ENCODE peak calls at places on chromosomes 3 and 15, in six cellular contexts. A is IMR-90, W is trophoblast cell, O is neuronal stem cell, E is H9, N is mesenchymal stem cell. R is an unnamed sample.

GRCh38 chr3:161859870-161860450 is 363.4 kb downstream of the OTOL1 start:
- DNase-seq in A (no peak), W (no peak), O (no peak), E (no peak), N (no peak), R (no peak)

GRCh38 chr3:127483902-127484591 is 106.5 kb downstream of the TPRA1 start:
- DNase-seq in A (no peak), W (no peak), O (no peak), E (peak), N (no peak), R (no peak)

GRCh38 chr15:34853001-34853758 is 57.8 kb upstream of the ACTC1 start:
- DNase-seq in A (peak), W (no peak), O (no peak), E (no peak), N (peak), R (peak)

GRCh38 chr3:180329187-180329586 is 272.8 kb upstream of the TTC14 start:
- DNase-seq in A (no peak), W (no peak), O (no peak), E (no peak), N (no peak), R (no peak)

GRCh38 chr3:157082305-157082981 is 77.5 kb downstream of the CCNL1 start:
- DNase-seq in A (peak), W (peak), O (no peak), E (no peak), N (peak), R (no peak)

GRCh38 chr3:13218541-13218908 is 145.3 kb upstream of the IQSEC1 start:
- DNase-seq in A (no peak), W (no peak), O (no peak), E (no peak), N (no peak), R (no peak)

GRCh38 chr3:10977864-10978510 is 14.6 kb upstream of the SLC6A1 start:
- DNase-seq in A (peak), W (peak), O (no peak), E (peak), N (no peak), R (no peak)

GRCh38 chr3:82475306-82475705 is 713.9 kb upstream of the GBE1 start:
- DNase-seq in A (no peak), W (no peak), O (no peak), E (no peak), N (no peak), R (no peak)

GRCh38 chr3:53236112-53236841 is 19.5 kb downstream of the TKT start:
- DNase-seq in A (peak), W (peak), O (no peak), E (peak), N (peak), R (peak)

GRCh38 chr3:18234717-18235335 is 190.3 kb downstream of the SATB1 start:
- DNase-seq in A (no peak), W (peak), O (no peak), E (no peak), N (no peak), R (peak)

GRCh38 chr3:19662516-19662915 is 271.5 kb downstream of the EFHB start:
- DNase-seq in A (no peak), W (no peak), O (no peak), E (no peak), N (no peak), R (no peak)

GRCh38 chr3:71478568-71478967 is 105.0 kb downstream of the FOXP1 start:
- DNase-seq in A (peak), W (no peak), O (no peak), E (no peak), N (peak), R (peak)

GRCh38 chr3:152100491-152101086 is 168.1 kb upstream of the MBNL1 start:
- DNase-seq in A (no peak), W (peak), O (no peak), E (no peak), N (no peak), R (peak)

GRCh38 chr15:49832421-49832980 is 211.7 kb downstream of the DTWD1 start:
- DNase-seq in A (no peak), W (peak), O (no peak), E (peak), N (peak), R (peak)

GRCh38 chr15:34754674-34755418 is at the start of gene GJD2:
- DNase-seq in A (no peak), W (no peak), O (peak), E (peak), N (no peak), R (peak)

GRCh38 chr3:137812018-137812417 is 47.9 kb downstream of the SOX14 start:
- DNase-seq in A (no peak), W (no peak), O (no peak), E (no peak), N (no peak), R (no peak)

GRCh38 chr3:155130001-155130400 is 49.9 kb downstream of the MME start:
- DNase-seq in A (peak), W (no peak), O (no peak), E (no peak), N (peak), R (no peak)

GRCh38 chr3:148330486-148330885 is 367.2 kb upstream of the AGTR1 start:
- DNase-seq in A (no peak), W (no peak), O (no peak), E (no peak), N (no peak), R (peak)

GRCh38 chr15:77819841-77820728 is 187.4 kb upstream of the LINGO1 start:
- DNase-seq in A (no peak), W (peak), O (no peak), E (peak), N (peak), R (peak)

GRCh38 chr15:90060797-90061196 is 41.5 kb downstream of the IDH2 start:
- DNase-seq in A (no peak), W (no peak), O (no peak), E (no peak), N (no peak), R (no peak)

GRCh38 chr3:115877647-115877934 is 254.3 kb downstream of the GAP43 start:
- DNase-seq in A (no peak), W (no peak), O (no peak), E (no peak), N (no peak), R (no peak)

GRCh38 chr3:67090472-67090871 is 92.4 kb downstream of the KBTBD8 start:
- DNase-seq in A (peak), W (no peak), O (no peak), E (no peak), N (peak), R (no peak)

GRCh38 chr3:191324936-191325335 is 4.3 kb upstream of the CCDC50 start:
- DNase-seq in A (peak), W (no peak), O (no peak), E (no peak), N (no peak), R (no peak)

GRCh38 chr3:175149675-175150074 is 290.5 kb downstream of the NAALADL2 start:
- DNase-seq in A (peak), W (peak), O (no peak), E (no peak), N (no peak), R (no peak)

GRCh38 chr3:104763007-104763406 is 603.7 kb upstream of the ALCAM start:
- DNase-seq in A (peak), W (no peak), O (peak), E (no peak), N (peak), R (no peak)

GRCh38 chr15:70289191-70289955 is 191.7 kb upstream of the TLE3 start:
- DNase-seq in A (no peak), W (peak), O (no peak), E (no peak), N (no peak), R (peak)

GRCh38 chr3:127781411-127782001 is 40.8 kb downstream of the MGLL start:
- DNase-seq in A (peak), W (peak), O (no peak), E (no peak), N (peak), R (no peak)

GRCh38 chr3:124119056-124119721 is 127.3 kb upstream of the ROPN1 start:
- DNase-seq in A (peak), W (no peak), O (no peak), E (no peak), N (no peak), R (no peak)

GRCh38 chr15:93829115-93829849 is 402.1 kb upstream of the MCTP2 start:
- DNase-seq in A (no peak), W (peak), O (no peak), E (no peak), N (peak), R (peak)

GRCh38 chr3:10933958-10934481 is 58.5 kb upstream of the SLC6A1 start:
- DNase-seq in A (peak), W (no peak), O (no peak), E (peak), N (no peak), R (no peak)

GRCh38 chr3:177538064-177538742 is 340.9 kb upstream of the TBL1XR1 start:
- DNase-seq in A (peak), W (peak), O (no peak), E (no peak), N (peak), R (no peak)

GRCh38 chr3:152595975-152596832 is 238.7 kb upstream of the P2RY1 start:
- DNase-seq in A (peak), W (peak), O (no peak), E (no peak), N (peak), R (peak)

GRCh38 chr15:28914483-28915023 is 28.8 kb downstream of the APBA2 start:
- DNase-seq in A (no peak), W (no peak), O (no peak), E (no peak), N (no peak), R (no peak)

GRCh38 chr15:69523010-69524001 is 70.7 kb downstream of the RPLP1 start:
- DNase-seq in A (peak), W (peak), O (peak), E (peak), N (peak), R (peak)

GRCh38 chr15:71116942-71117341 is 1.7 kb downstream of the THSD4 start:
- DNase-seq in A (no peak), W (no peak), O (no peak), E (no peak), N (no peak), R (no peak)

GRCh38 chr3:197344582-197345318 is 46.3 kb upstream of the DLG1 start:
- DNase-seq in A (no peak), W (no peak), O (no peak), E (no peak), N (no peak), R (no peak)
- H2AK5ac ChIP-seq in A (peak), W (no peak), O (no peak), E (no peak), N (no peak), R (no peak)

GRCh38 chr3:42043116-42043796 is 47.9 kb upstream of the TRAK1 start:
- DNase-seq in A (peak), W (no peak), O (peak), E (peak), N (peak), R (peak)
- H2AK5ac ChIP-seq in A (peak), W (peak), O (no peak), E (no peak), N (peak), R (no peak)

GRCh38 chr15:51224428-51224827 is 114.0 kb downstream of the CYP19A1 start:
- DNase-seq in A (peak), W (no peak), O (no peak), E (no peak), N (peak), R (no peak)
- H2AK5ac ChIP-seq in A (no peak), W (no peak), O (no peak), E (no peak), N (no peak), R (no peak)

GRCh38 chr3:129310612-129311011 is 31.9 kb downstream of the HMCES start:
- DNase-seq in A (no peak), W (no peak), O (no peak), E (no peak), N (no peak), R (no peak)

GRCh38 chr3:129312671-129313414 is 34.2 kb downstream of the HMCES start:
- DNase-seq in A (peak), W (peak), O (no peak), E (no peak), N (peak), R (no peak)

GRCh38 chr3:129312021-129312639 is 33.5 kb downstream of the HMCES start:
- DNase-seq in A (peak), W (no peak), O (no peak), E (no peak), N (peak), R (no peak)

GRCh38 chr3:129310111-129310601 is 31.5 kb downstream of the HMCES start:
- DNase-seq in A (no peak), W (peak), O (no peak), E (peak), N (no peak), R (peak)

GRCh38 chr3:129311054-129311902 is 32.6 kb downstream of the HMCES start:
- DNase-seq in A (no peak), W (no peak), O (no peak), E (no peak), N (no peak), R (no peak)
- H2AK5ac ChIP-seq in A (no peak), W (no peak), O (peak), E (no peak), N (no peak), R (no peak)

GRCh38 chr15:74433592-74434259 is at the start of gene SEMA7A:
- DNase-seq in A (peak), W (peak), O (peak), E (peak), N (peak), R (peak)
- H2AK5ac ChIP-seq in A (peak), W (peak), O (peak), E (no peak), N (peak), R (no peak)

GRCh38 chr3:197511853-197512635 is 43.7 kb downstream of the BDH1 start:
- DNase-seq in A (no peak), W (no peak), O (no peak), E (peak), N (no peak), R (peak)
- H2AK5ac ChIP-seq in A (peak), W (no peak), O (no peak), E (no peak), N (peak), R (no peak)

DNA sequence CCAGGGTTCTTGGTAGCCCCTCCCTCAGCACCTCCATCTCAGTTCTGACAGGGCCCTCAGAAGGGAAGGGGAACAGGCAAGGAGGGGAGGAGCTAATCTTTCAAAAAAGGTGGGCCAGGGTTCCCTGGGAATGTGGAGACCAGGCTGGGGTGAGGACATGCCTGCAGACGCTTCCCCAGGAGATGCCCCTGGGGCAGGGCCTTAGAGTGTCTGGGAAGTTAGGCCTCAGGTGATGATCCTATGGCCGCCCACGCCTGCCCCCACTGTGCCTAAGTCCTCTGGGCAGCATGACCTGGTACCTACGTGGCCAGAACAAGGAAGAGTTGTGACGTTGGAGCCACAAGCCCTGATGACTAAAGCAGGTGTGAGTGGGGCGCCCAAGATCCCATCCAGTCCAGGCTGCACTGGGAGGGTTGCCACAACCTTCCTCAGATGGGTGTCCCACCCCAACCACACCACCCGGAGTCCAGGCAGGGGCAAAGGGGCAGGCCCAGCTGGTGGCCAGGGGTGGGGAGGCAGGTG is 3.9 kb upstream of the SEMA3B start:
- DNase-seq in A (no peak), W (peak), O (no peak), E (no peak), N (no peak), R (no peak)
- H2AK5ac ChIP-seq in A (peak), W (peak), O (peak), E (no peak), N (peak), R (peak)

GRCh38 chr3:141386611-141387110 is 18.4 kb downstream of the ZBTB38 start:
- DNase-seq in A (peak), W (no peak), O (no peak), E (no peak), N (no peak), R (no peak)
- H2AK5ac ChIP-seq in A (peak), W (no peak), O (no peak), E (no peak), N (no peak), R (no peak)

DNA sequence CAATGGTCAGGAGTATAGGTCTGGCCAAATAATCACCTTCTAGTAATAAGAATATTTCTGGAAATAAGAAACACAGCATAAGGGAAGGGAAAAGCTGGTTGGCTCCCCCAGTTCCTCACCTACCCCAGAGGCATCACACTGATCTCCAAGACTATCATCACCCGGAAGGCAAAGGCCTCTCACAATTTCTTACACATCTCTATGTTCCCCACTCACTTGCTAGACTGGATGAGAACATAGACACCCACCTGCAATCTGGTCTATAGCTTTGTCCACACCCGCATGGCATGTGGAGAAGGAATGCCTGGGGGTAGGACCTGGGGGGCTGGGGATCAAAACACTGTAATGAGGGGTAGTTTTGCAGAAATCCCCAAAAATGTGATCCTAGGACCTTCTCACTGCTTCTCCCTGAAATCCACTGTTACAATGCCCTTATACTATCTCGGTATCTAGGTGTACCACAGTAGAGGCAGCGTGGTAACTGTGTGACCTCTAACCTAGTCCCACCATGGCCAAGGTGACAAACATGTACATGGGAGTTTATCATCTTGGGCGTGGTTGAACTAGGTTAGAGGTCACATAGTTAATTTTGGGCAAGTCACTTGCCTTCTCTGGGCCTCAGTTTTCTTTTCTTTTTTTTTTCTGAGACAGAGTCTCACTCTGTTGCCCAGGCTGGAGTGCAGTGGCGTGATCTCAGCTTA is 29.5 kb upstream of the NRROS start:
- DNase-seq in A (no peak), W (no peak), O (no peak), E (no peak), N (no peak), R (no peak)
- H2AK5ac ChIP-seq in A (no peak), W (no peak), O (no peak), E (no peak), N (no peak), R (no peak)

GRCh38 chr15:75186044-75186443 is 15.6 kb upstream of the C15orf39 start:
- DNase-seq in A (no peak), W (no peak), O (no peak), E (no peak), N (no peak), R (no peak)

GRCh38 chr15:75182187-75183131 is 19.2 kb upstream of the C15orf39 start:
- DNase-seq in A (peak), W (no peak), O (no peak), E (peak), N (peak), R (no peak)

GRCh38 chr15:75188499-75188898 is 13.2 kb upstream of the C15orf39 start:
- DNase-seq in A (no peak), W (no peak), O (no peak), E (no peak), N (no peak), R (no peak)

GRCh38 chr15:75181780-75182179 is 19.9 kb upstream of the C15orf39 start:
- DNase-seq in A (no peak), W (no peak), O (no peak), E (no peak), N (no peak), R (no peak)

DNA sequence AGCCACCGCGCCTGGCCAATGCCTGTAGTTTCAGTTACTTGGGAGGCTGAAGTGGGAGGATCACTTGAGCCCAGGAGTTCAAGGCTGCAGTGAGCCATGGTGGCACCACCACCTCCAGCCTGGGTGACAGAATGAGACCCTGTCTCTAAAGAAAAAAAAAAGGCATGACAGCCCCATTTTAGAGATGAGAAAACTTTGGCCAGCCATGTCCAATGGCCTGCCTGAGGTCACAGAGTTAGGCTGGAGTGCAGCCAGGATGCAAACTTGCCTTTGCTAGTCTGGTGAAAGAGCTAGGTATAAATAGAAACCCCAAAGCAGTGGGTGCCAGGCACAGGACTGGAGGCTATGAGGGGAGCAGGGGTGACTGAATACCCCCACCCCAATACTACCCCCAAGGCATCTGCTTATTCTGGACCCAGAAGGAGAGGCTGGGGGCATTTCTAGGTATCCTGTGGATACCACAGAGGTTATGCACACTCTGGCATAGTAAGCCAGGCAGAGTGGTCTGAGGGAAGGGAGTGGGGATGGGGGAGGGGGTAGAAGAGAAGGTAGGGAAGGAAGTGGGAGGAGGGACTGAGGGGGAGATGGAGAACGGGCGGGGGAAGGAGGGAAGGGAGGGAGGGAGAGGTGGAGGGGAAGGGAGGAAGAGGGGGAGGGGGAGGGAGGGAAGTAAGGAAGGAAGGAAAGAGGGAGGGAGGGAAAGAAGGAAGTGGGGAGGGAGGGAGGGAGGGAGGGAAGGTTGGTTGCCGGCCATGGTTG is 16.2 kb upstream of the C15orf39 start:
- DNase-seq in A (no peak), W (no peak), O (no peak), E (no peak), N (no peak), R (no peak)
- H2AK5ac ChIP-seq in A (no peak), W (no peak), O (peak), E (no peak), N (no peak), R (no peak)